ENCODE peak calls at places on chromosomes 12 and 14, in ten cellular contexts. I, F, B, E, C, A, S, Z, K and P are unnamed samples. For H3K4me1, the result is how much of the 10 kb centered on the place peaks cover.

GRCh38 chr12:24121911-24122310 is 172.4 kb upstream of the SOX5 start:
- DNase-seq in I (no peak), F (no peak), B (no peak), E (no peak), C (no peak), A (no peak), S (peak), Z (no peak), K (no peak), P (peak)

GRCh38 chr12:3962661-3963483 is 89.7 kb upstream of the PARP11 start:
- DNase-seq in I (no peak), F (peak), B (no peak), E (peak), C (no peak), A (no peak), S (no peak), Z (no peak), K (no peak), P (no peak)

GRCh38 chr14:61322011-61322798 is 826 bp downstream of the PRKCH start:
- DNase-seq in I (peak), F (peak), B (peak), E (peak), C (no peak), A (peak), S (no peak), Z (no peak), K (no peak), P (no peak)

GRCh38 chr12:106409898-106410297 is 52.4 kb downstream of the POLR3B start:
- DNase-seq in I (no peak), F (no peak), B (no peak), E (no peak), C (no peak), A (no peak), S (peak), Z (no peak), K (no peak), P (peak)

GRCh38 chr12:62332598-62332997 is 72.4 kb downstream of the USP15 start:
- DNase-seq in I (no peak), F (no peak), B (no peak), E (no peak), C (no peak), A (no peak), S (peak), Z (no peak), K (no peak), P (peak)

GRCh38 chr14:104719343-104719742 is 4.7 kb upstream of the ADSS1 start:
- DNase-seq in I (no peak), F (no peak), B (no peak), E (no peak), C (no peak), A (no peak), S (no peak), Z (no peak), K (no peak), P (no peak)

GRCh38 chr12:31203261-31203660 is 122.7 kb downstream of the SINHCAF start:
- DNase-seq in I (no peak), F (no peak), B (no peak), E (no peak), C (no peak), A (no peak), S (no peak), Z (no peak), K (no peak), P (no peak)

GRCh38 chr14:60656755-60657608 is 7.7 kb upstream of the SIX1 start:
- DNase-seq in I (peak), F (peak), B (peak), E (peak), C (peak), A (peak), S (peak), Z (peak), K (no peak), P (peak)

DNA sequence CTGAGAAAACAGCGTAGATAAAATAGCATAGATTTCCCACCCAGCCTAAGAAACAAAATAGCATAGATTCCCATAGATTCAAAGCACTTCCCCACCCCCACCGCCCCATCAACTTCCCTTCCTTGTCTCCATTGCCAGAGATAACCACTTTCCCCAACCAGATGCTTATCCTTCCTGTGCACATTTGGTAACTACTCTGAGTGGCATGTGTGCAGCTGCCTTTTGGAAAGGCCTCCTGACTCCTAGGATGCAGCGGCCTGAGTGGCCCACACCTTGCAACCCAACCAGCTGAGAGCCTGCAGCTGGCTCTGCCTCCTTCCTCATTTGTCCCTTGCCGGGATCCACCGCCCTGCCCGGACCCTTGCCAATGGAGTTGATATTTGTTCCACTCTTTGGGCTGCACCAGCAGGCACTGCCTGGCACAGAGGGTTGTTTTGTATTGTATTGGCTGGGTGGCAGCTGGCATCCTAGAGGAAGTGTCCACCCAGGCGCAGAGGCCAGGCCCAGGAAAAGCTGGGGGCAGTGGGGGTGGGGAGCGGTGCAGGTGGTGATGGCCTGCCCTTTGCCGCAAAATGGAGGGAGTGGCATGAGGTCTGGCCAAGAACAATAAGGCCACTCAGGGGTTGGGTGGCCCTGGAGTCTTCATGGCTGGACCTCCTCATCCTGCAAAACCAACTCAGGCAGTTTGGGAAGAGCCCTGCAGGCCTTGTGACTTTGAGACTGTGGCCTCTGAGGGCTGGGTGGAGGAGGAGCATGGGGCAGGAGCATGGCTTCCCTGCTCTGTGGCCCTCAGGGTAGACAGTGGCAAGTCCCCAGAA is 4.9 kb downstream of the SLC48A1 start:
- DNase-seq in I (no peak), F (peak), B (no peak), E (peak), C (no peak), A (no peak), S (no peak), Z (peak), K (no peak), P (no peak)
- H3K4me1 ChIP-seq in I (half or more), F (half or more), B (under half), E (under half), C (under half), A (half or more), S (under half), Z (under half), K (under half), P (under half)

GRCh38 chr12:52542785-52543318 is 10.1 kb downstream of the KRT71 start:
- DNase-seq in I (no peak), F (no peak), B (no peak), E (no peak), C (no peak), A (no peak), S (no peak), Z (no peak), K (no peak), P (no peak)

GRCh38 chr12:52546126-52546525 is 6.8 kb downstream of the KRT71 start:
- DNase-seq in I (no peak), F (no peak), B (no peak), E (no peak), C (no peak), A (no peak), S (no peak), Z (no peak), K (no peak), P (no peak)

GRCh38 chr12:52541709-52542108 is 11.2 kb downstream of the KRT71 start:
- DNase-seq in I (no peak), F (no peak), B (no peak), E (no peak), C (no peak), A (no peak), S (no peak), Z (no peak), K (no peak), P (no peak)

GRCh38 chr12:52542157-52542556 is 10.8 kb downstream of the KRT71 start:
- DNase-seq in I (no peak), F (no peak), B (no peak), E (no peak), C (no peak), A (no peak), S (no peak), Z (no peak), K (no peak), P (no peak)

DNA sequence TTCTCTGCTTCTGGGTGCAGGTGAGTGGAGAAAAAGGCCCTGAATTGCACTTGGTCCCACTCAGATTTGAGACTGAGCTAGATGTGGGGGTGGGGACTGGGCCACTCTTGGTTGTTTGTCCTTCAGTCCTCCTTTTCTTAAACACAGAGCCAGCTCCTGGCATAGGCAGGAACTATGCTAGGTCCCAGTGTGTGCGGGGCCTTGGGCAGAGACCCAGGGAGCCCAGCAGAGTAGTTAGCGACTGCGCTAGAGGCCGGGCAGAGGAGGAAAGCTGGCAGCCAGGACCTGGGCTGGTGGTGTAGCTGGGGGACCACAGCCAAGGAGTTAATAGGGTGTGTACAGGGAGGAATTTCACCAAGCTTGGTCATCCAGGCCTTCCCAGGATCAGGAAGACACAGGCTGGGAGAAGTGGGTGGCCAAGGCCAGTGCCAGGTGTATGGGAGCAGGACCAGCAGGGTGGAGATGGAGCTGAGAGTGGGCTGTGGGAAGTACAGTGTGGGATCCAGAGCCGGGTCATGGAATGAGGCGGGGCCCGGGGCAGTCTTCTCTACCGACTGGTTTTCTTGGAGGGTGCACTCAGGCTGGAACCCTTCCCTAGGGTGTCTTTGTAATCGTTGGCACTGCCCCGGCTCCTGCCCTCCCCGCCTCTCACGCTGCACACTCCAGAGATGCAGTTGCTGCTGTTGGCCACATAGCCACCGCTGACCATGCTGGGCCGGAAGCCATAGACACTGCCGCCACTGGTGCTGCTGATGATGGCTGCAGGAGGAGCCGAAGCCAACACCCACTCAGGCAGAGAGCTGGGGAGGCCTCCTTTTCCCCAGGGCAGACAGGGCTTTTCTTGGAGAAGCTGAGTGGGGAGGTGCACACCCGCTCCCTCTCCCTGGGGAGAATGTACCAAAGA is 8.7 kb downstream of the KRT71 start:
- DNase-seq in I (peak), F (no peak), B (no peak), E (no peak), C (no peak), A (no peak), S (peak), Z (no peak), K (no peak), P (no peak)
- H3K4me3 ChIP-seq in I (no peak), F (no peak), B (no peak), E (no peak), C (no peak), A (no peak), S (no peak), Z (no peak), K (no peak), P (no peak)

GRCh38 chr12:123096159-123096558 is 54.7 kb downstream of the PITPNM2 start:
- DNase-seq in I (no peak), F (no peak), B (no peak), E (no peak), C (no peak), A (no peak), S (peak), Z (no peak), K (no peak), P (no peak)
- H3K4me1 ChIP-seq in I (half or more), F (under half), B (under half), E (under half), C (under half), A (half or more), S (under half), Z (under half), K (under half), P (under half)

DNA sequence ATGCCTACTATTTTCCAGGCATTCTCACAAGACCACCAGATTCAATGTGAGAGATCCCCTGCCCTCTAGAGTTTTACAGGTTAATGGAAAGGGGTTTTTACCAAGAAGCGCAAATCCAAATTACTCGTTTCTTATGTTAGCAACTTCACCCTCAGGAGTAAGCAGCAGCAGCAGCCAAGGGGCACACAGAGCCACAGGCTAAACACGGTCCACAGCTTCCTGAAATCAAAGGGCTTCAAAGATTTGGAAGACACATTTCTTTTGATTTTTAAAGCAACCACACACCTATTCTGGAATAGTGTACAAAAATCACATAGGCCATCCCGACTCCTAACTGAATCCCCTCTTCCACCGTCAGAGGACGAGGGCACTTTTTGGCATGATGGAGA is 106.9 kb downstream of the ARF6 start:
- DNase-seq in I (no peak), F (no peak), B (no peak), E (no peak), C (no peak), A (no peak), S (no peak), Z (no peak), K (no peak), P (no peak)
- H3K4me3 ChIP-seq in I (no peak), F (no peak), B (no peak), E (no peak), C (no peak), A (no peak), S (no peak), Z (no peak), K (no peak), P (peak)

GRCh38 chr12:54418441-54419087 is 502 bp downstream of the ITGA5 start:
- DNase-seq in I (no peak), F (no peak), B (no peak), E (no peak), C (no peak), A (no peak), S (no peak), Z (no peak), K (no peak), P (no peak)

GRCh38 chr12:54415223-54415929 is 3.7 kb downstream of the ITGA5 start:
- DNase-seq in I (no peak), F (no peak), B (no peak), E (no peak), C (no peak), A (no peak), S (no peak), Z (no peak), K (no peak), P (no peak)

GRCh38 chr12:54419088-54419887 is at the start of gene ITGA5:
- DNase-seq in I (peak), F (peak), B (peak), E (peak), C (peak), A (peak), S (peak), Z (peak), K (no peak), P (peak)

GRCh38 chr12:54417712-54418440 is 1.2 kb downstream of the ITGA5 start:
- DNase-seq in I (no peak), F (no peak), B (no peak), E (no peak), C (no peak), A (no peak), S (peak), Z (no peak), K (no peak), P (no peak)

GRCh38 chr12:54416908-54417603 is 2.0 kb downstream of the ITGA5 start:
- DNase-seq in I (no peak), F (no peak), B (no peak), E (no peak), C (no peak), A (no peak), S (no peak), Z (no peak), K (no peak), P (no peak)
- H3K4me1 ChIP-seq in I (half or more), F (half or more), B (under half), E (under half), C (half or more), A (half or more), S (under half), Z (under half), K (under half), P (half or more)

GRCh38 chr12:88431245-88431644 is 149.0 kb downstream of the KITLG start:
- DNase-seq in I (no peak), F (no peak), B (no peak), E (no peak), C (no peak), A (no peak), S (no peak), Z (no peak), K (no peak), P (no peak)
- H3K4me3 ChIP-seq in I (no peak), F (no peak), B (no peak), E (no peak), C (no peak), A (no peak), S (no peak), Z (no peak), K (no peak), P (no peak)

GRCh38 chr14:76920572-76921175 is 94.5 kb downstream of the LRRC74A start:
- DNase-seq in I (no peak), F (no peak), B (no peak), E (no peak), C (peak), A (no peak), S (peak), Z (peak), K (no peak), P (peak)

GRCh38 chr14:76922599-76922998 is 96.4 kb downstream of the LRRC74A start:
- DNase-seq in I (no peak), F (no peak), B (no peak), E (no peak), C (peak), A (no peak), S (peak), Z (no peak), K (no peak), P (peak)

GRCh38 chr14:76919811-76920571 is 93.8 kb downstream of the LRRC74A start:
- DNase-seq in I (no peak), F (no peak), B (peak), E (peak), C (peak), A (peak), S (peak), Z (peak), K (no peak), P (peak)

GRCh38 chr14:76923422-76924362 is 97.5 kb downstream of the LRRC74A start:
- DNase-seq in I (no peak), F (no peak), B (no peak), E (no peak), C (no peak), A (no peak), S (no peak), Z (no peak), K (no peak), P (no peak)

DNA sequence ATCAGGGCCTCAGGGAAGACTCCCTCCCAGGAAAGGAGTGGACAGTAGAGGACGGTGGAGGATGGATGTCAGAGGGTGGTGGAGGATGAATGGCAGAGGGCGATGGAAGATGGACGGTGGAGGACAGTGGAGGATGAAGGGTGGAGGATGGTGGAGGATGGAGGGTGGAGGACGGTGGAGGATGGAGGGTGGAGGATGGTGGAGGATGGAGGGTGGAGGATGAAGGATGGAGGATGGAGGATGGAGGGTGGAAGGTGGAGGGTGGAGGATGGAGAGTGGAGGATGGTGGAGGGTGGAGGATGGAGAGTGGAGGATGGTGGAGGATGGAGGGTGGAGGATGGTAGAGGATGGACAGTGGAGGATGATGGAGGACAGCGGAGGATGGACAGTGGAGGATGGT is 95.9 kb downstream of the LRRC74A start:
- DNase-seq in I (no peak), F (no peak), B (no peak), E (no peak), C (no peak), A (no peak), S (no peak), Z (no peak), K (no peak), P (no peak)
- H3K4me1 ChIP-seq in I (half or more), F (under half), B (under half), E (under half), C (half or more), A (under half), S (under half), Z (half or more), K (half or more), P (half or more)

GRCh38 chr12:99154983-99155336 is 492.6 kb upstream of the GARIN6 start:
- DNase-seq in I (no peak), F (no peak), B (no peak), E (no peak), C (no peak), A (no peak), S (no peak), Z (no peak), K (no peak), P (no peak)
- H3K4me3 ChIP-seq in I (no peak), F (no peak), B (no peak), E (no peak), C (peak), A (no peak), S (no peak), Z (no peak), K (no peak), P (peak)

GRCh38 chr12:122886161-122886560 is 9.8 kb downstream of the VPS37B start:
- DNase-seq in I (no peak), F (no peak), B (no peak), E (no peak), C (no peak), A (no peak), S (no peak), Z (no peak), K (no peak), P (no peak)

GRCh38 chr12:122884091-122884826 is 11.7 kb downstream of the VPS37B start:
- DNase-seq in I (no peak), F (no peak), B (no peak), E (no peak), C (no peak), A (no peak), S (peak), Z (no peak), K (no peak), P (peak)

GRCh38 chr12:122886851-122887816 is 8.8 kb downstream of the VPS37B start:
- DNase-seq in I (peak), F (no peak), B (peak), E (no peak), C (no peak), A (no peak), S (peak), Z (no peak), K (no peak), P (peak)

GRCh38 chr12:122882908-122883563 is 12.9 kb downstream of the VPS37B start:
- DNase-seq in I (no peak), F (no peak), B (no peak), E (no peak), C (no peak), A (no peak), S (no peak), Z (no peak), K (no peak), P (no peak)

DNA sequence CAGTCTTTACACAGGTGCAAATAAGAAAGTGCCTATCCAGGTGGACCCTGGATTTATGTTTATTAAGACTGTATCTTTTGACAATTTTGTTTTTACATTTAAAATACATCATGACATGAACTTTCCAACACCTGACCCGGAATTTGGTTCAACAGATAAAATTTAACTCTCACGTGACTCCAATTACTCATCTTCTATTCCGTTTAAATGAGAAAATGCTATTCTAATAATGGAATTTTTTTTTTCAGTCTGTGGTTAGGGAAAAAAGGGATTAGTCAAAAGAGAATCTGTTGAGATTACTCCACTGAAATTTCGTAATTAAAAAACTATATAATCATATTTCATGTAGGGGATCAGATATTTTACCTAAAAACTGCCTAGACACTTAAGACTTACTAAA is 11.1 kb downstream of the VPS37B start:
- DNase-seq in I (no peak), F (no peak), B (no peak), E (no peak), C (no peak), A (no peak), S (no peak), Z (no peak), K (no peak), P (no peak)
- H3K4me1 ChIP-seq in I (under half), F (half or more), B (under half), E (half or more), C (half or more), A (half or more), S (under half), Z (under half), K (under half), P (under half)